ENCODE peak calls at places on chromosomes 1 and 21, in six cellular contexts. N is psoas muscle, T is GM12865, D is heart left ventricle, H is lung, Y is HFF-Myc. L is an unnamed sample.

GRCh38 chr1:8097077-8097799 is 71.1 kb upstream of the ERRFI1 start:
- DNase-seq in N (no peak), T (peak; percentile 86), D (no peak), H (no peak), Y (peak; percentile 88), L (peak; percentile 59)

GRCh38 chr1:43452789-43453441 is 816 bp downstream of the HYI start:
- DNase-seq in N (peak; percentile 55), T (no peak), D (no peak), H (no peak), Y (no peak), L (no peak)

GRCh38 chr1:166166701-166167394 is at the start of gene FAM78B:
- DNase-seq in N (peak; percentile 92), T (peak; percentile 95), D (peak; percentile 80), H (peak; percentile 75), Y (peak; percentile 9), L (peak; percentile 90)

GRCh38 chr1:96281491-96281890 is 440.1 kb upstream of the PTBP2 start:
- DNase-seq in N (no peak), T (no peak), D (no peak), H (no peak), Y (no peak), L (no peak)

GRCh38 chr1:54377040-54377691 is 29.0 kb downstream of the SSBP3 start:
- DNase-seq in N (no peak), T (peak; percentile 62), D (peak; percentile 61), H (no peak), Y (peak; percentile 10), L (no peak)

GRCh38 chr1:224791362-224791941 is 138.0 kb upstream of the DNAH14 start:
- DNase-seq in N (no peak), T (no peak), D (no peak), H (no peak), Y (no peak), L (no peak)

GRCh38 chr1:211788626-211789025 is 41.9 kb downstream of the LPGAT1 start:
- DNase-seq in N (no peak), T (no peak), D (no peak), H (no peak), Y (peak; percentile 5), L (no peak)

GRCh38 chr21:35779690-35780570 is 280.4 kb downstream of the SETD4 start:
- DNase-seq in N (no peak), T (no peak), D (peak; percentile 31), H (no peak), Y (peak; percentile 40), L (no peak)

GRCh38 chr1:43549921-43550597 is 19.4 kb downstream of the PTPRF start:
- DNase-seq in N (no peak), T (peak; percentile 17), D (no peak), H (peak; percentile 87), Y (no peak), L (peak; percentile 71)

GRCh38 chr1:16351449-16351993 is 759 bp downstream of the FBXO42 start:
- DNase-seq in N (no peak), T (no peak), D (no peak), H (no peak), Y (no peak), L (no peak)

GRCh38 chr1:248872752-248873408 is 14.0 kb upstream of the ZNF692 start:
- DNase-seq in N (peak; percentile 76), T (peak; percentile 79), D (peak; percentile 66), H (peak; percentile 53), Y (no peak), L (no peak)

GRCh38 chr1:43799656-43800629 is 92.6 kb downstream of the ST3GAL3 start:
- DNase-seq in N (no peak), T (no peak), D (no peak), H (no peak), Y (peak; percentile 63), L (no peak)

GRCh38 chr1:37731312-37732019 is 33.5 kb downstream of the EPHA10 start:
- DNase-seq in N (no peak), T (no peak), D (no peak), H (no peak), Y (no peak), L (no peak)

GRCh38 chr21:15515908-15516307 is 213.9 kb upstream of the USP25 start:
- DNase-seq in N (no peak), T (no peak), D (no peak), H (no peak), Y (no peak), L (no peak)

GRCh38 chr1:172637522-172637921 is 21.4 kb upstream of the FASLG start:
- DNase-seq in N (no peak), T (no peak), D (no peak), H (no peak), Y (no peak), L (no peak)

GRCh38 chr21:22762463-22762862 is 1764.3 kb downstream of the NCAM2 start:
- DNase-seq in N (no peak), T (no peak), D (no peak), H (no peak), Y (no peak), L (no peak)

GRCh38 chr1:232179896-232180760 is 449.8 kb downstream of the SIPA1L2 start:
- DNase-seq in N (no peak), T (no peak), D (no peak), H (no peak), Y (no peak), L (no peak)

GRCh38 chr1:236063919-236064673 is 794 bp downstream of the NID1 start:
- DNase-seq in N (peak; percentile 68), T (peak; percentile 22), D (peak; percentile 70), H (peak; percentile 36), Y (peak; percentile 41), L (peak; percentile 57)

GRCh38 chr21:28444567-28444966 is 548.1 kb downstream of the LTN1 start:
- DNase-seq in N (no peak), T (no peak), D (no peak), H (no peak), Y (no peak), L (no peak)

GRCh38 chr1:168907053-168907452 is 178.0 kb upstream of the DPT start:
- DNase-seq in N (no peak), T (no peak), D (no peak), H (peak; percentile 50), Y (no peak), L (no peak)

GRCh38 chr1:205259361-205259832 is 31.7 kb downstream of the TMCC2 start:
- DNase-seq in N (peak; percentile 68), T (no peak), D (no peak), H (no peak), Y (peak; percentile 55), L (no peak)

GRCh38 chr1:55623339-55623738 is 408.2 kb upstream of the USP24 start:
- DNase-seq in N (peak; percentile 64), T (no peak), D (peak; percentile 82), H (peak; percentile 46), Y (no peak), L (no peak)

GRCh38 chr1:27037518-27037917 is 24.9 kb upstream of the TENT5B start:
- DNase-seq in N (peak; percentile 6), T (no peak), D (no peak), H (no peak), Y (no peak), L (no peak)

GRCh38 chr1:210587547-210587946 is 258.8 kb downstream of the HHAT start:
- DNase-seq in N (no peak), T (no peak), D (no peak), H (peak; percentile 52), Y (peak; percentile 14), L (no peak)

GRCh38 chr21:21029159-21029558 is 30.9 kb downstream of the NCAM2 start:
- DNase-seq in N (no peak), T (no peak), D (no peak), H (no peak), Y (no peak), L (no peak)

GRCh38 chr1:83850849-83851248 is 148.1 kb downstream of the TTLL7 start:
- DNase-seq in N (no peak), T (no peak), D (no peak), H (no peak), Y (no peak), L (no peak)

GRCh38 chr1:22925111-22925510 is 47.6 kb downstream of the LACTBL1 start:
- DNase-seq in N (peak; percentile 10), T (no peak), D (no peak), H (no peak), Y (no peak), L (no peak)

GRCh38 chr1:156221986-156222692 is 9.3 kb downstream of the PMF1 start:
- DNase-seq in N (no peak), T (no peak), D (no peak), H (no peak), Y (no peak), L (no peak)

GRCh38 chr1:36247538-36247937 is 23.3 kb downstream of the THRAP3 start:
- DNase-seq in N (no peak), T (no peak), D (no peak), H (no peak), Y (no peak), L (no peak)

GRCh38 chr1:227937031-227937430 is 10.7 kb downstream of the WNT9A start:
- DNase-seq in N (peak; percentile 13), T (no peak), D (no peak), H (no peak), Y (no peak), L (no peak)

GRCh38 chr1:208864366-208864965 is 620.3 kb upstream of the PLXNA2 start:
- DNase-seq in N (no peak), T (no peak), D (no peak), H (no peak), Y (no peak), L (no peak)

GRCh38 chr21:38325216-38325615 is 68.4 kb downstream of the KCNJ15 start:
- DNase-seq in N (no peak), T (no peak), D (no peak), H (no peak), Y (no peak), L (no peak)

GRCh38 chr1:54417123-54417522 is 10.9 kb upstream of the SSBP3 start:
- DNase-seq in N (peak; percentile 30), T (no peak), D (no peak), H (no peak), Y (no peak), L (no peak)

GRCh38 chr1:201585099-201585498 is 46.2 kb downstream of the NAV1 start:
- DNase-seq in N (no peak), T (no peak), D (no peak), H (no peak), Y (no peak), L (no peak)
- TF ChIP-seq CTCF in N (no peak), T (no peak), D (no peak), H (no peak), Y (no peak), L (no peak)

DNA sequence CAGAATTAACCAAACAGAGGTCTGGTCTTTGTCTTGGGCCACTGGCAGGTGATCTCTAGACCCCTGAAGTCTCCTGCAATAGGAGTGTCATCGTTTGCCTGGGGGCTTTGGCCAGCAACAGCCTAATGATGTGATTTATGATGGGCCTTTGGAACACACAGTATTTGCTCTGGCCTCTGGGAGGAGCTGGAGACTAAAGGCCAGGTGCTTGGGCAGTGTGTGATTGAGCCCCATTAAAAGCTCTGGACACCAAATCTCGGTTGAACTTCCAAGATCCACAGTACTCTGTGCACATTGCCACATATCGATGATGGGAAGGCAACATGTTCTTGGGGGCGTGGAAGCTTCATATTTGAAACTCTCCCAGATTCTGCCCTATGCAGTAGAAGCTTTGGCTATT is 32.0 kb upstream of the TLR5 start:
- DNase-seq in N (no peak), T (no peak), D (no peak), H (no peak), Y (no peak), L (no peak)
- TF ChIP-seq CTCF in N (peak; percentile 17), T (no peak), D (no peak), H (no peak), Y (peak; percentile 5), L (no peak)

GRCh38 chr1:219188331-219188803 is 14.7 kb downstream of the LYPLAL1 start:
- DNase-seq in N (no peak), T (peak; percentile 41), D (no peak), H (no peak), Y (no peak), L (no peak)
- TF ChIP-seq CTCF in N (no peak), T (no peak), D (no peak), H (no peak), Y (no peak), L (no peak)

GRCh38 chr1:88029899-88030298 is 654.2 kb upstream of the PKN2 start:
- DNase-seq in N (no peak), T (no peak), D (no peak), H (no peak), Y (no peak), L (no peak)
- TF ChIP-seq CTCF in N (no peak), T (no peak), D (no peak), H (no peak), Y (no peak), L (no peak)